ENCODE peak calls at places on chromosome 21, in seven cellular contexts. One of them, this sample, is unnamed.

GRCh38 chr21:41899431-41900202 is 20.5 kb upstream of the PRDM15 start:
- DNase-seq in stromal cell of bone marrow: no peak
- DNase-seq in ecto neural progenitor cell: no peak
- DNase-seq in T follicular helper cell: no peak
- DNase-seq in hypothalamus: no peak
- DNase-seq in EL: no peak
- DNase-seq in choroid plexus epithelial cell: no peak
- DNase-seq in this sample: no peak

GRCh38 chr21:45166931-45167330 is 92.6 kb downstream of the ADARB1 start:
- DNase-seq in stromal cell of bone marrow: no peak
- DNase-seq in ecto neural progenitor cell: no peak
- DNase-seq in T follicular helper cell: no peak
- DNase-seq in hypothalamus: no peak
- DNase-seq in EL: no peak
- DNase-seq in choroid plexus epithelial cell: no peak
- DNase-seq in this sample: no peak

GRCh38 chr21:30102881-30103280 is 63.7 kb downstream of the CLDN17 start:
- DNase-seq in stromal cell of bone marrow: no peak
- DNase-seq in ecto neural progenitor cell: peak; percentile 46
- DNase-seq in T follicular helper cell: no peak
- DNase-seq in hypothalamus: no peak
- DNase-seq in EL: no peak
- DNase-seq in choroid plexus epithelial cell: no peak
- DNase-seq in this sample: no peak

GRCh38 chr21:19353271-19353670 is 949.7 kb upstream of the TMPRSS15 start:
- DNase-seq in stromal cell of bone marrow: no peak
- DNase-seq in ecto neural progenitor cell: no peak
- DNase-seq in T follicular helper cell: no peak
- DNase-seq in hypothalamus: no peak
- DNase-seq in EL: no peak
- DNase-seq in choroid plexus epithelial cell: no peak
- DNase-seq in this sample: no peak

GRCh38 chr21:45303111-45303615 is 15.5 kb upstream of the POFUT2 start:
- DNase-seq in stromal cell of bone marrow: no peak
- DNase-seq in ecto neural progenitor cell: no peak
- DNase-seq in T follicular helper cell: no peak
- DNase-seq in hypothalamus: no peak
- DNase-seq in EL: no peak
- DNase-seq in choroid plexus epithelial cell: no peak
- DNase-seq in this sample: no peak

GRCh38 chr21:45431781-45432572 is 27.0 kb downstream of the COL18A1 start:
- DNase-seq in stromal cell of bone marrow: no peak
- DNase-seq in ecto neural progenitor cell: no peak
- DNase-seq in T follicular helper cell: no peak
- DNase-seq in hypothalamus: no peak
- DNase-seq in EL: no peak
- DNase-seq in choroid plexus epithelial cell: no peak
- DNase-seq in this sample: no peak

GRCh38 chr21:33938381-33938780 is 22.8 kb upstream of the ATP5PO start:
- DNase-seq in stromal cell of bone marrow: no peak
- DNase-seq in ecto neural progenitor cell: no peak
- DNase-seq in T follicular helper cell: no peak
- DNase-seq in hypothalamus: no peak
- DNase-seq in EL: no peak
- DNase-seq in choroid plexus epithelial cell: no peak
- DNase-seq in this sample: no peak

GRCh38 chr21:41369105-41369914 is 7.5 kb downstream of the MX2 start:
- DNase-seq in stromal cell of bone marrow: no peak
- DNase-seq in ecto neural progenitor cell: peak; percentile 72
- DNase-seq in T follicular helper cell: peak; percentile 24
- DNase-seq in hypothalamus: no peak
- DNase-seq in EL: no peak
- DNase-seq in choroid plexus epithelial cell: peak; percentile 7
- DNase-seq in this sample: no peak

GRCh38 chr21:38496224-38496623 is 2.1 kb downstream of the ERG start:
- DNase-seq in stromal cell of bone marrow: no peak
- DNase-seq in ecto neural progenitor cell: no peak
- DNase-seq in T follicular helper cell: no peak
- DNase-seq in hypothalamus: no peak
- DNase-seq in EL: no peak
- DNase-seq in choroid plexus epithelial cell: no peak
- DNase-seq in this sample: no peak

GRCh38 chr21:42002421-42002958 is 7.7 kb downstream of the ZBTB21 start:
- DNase-seq in stromal cell of bone marrow: no peak
- DNase-seq in ecto neural progenitor cell: no peak
- DNase-seq in T follicular helper cell: peak; percentile 41
- DNase-seq in hypothalamus: no peak
- DNase-seq in EL: peak; percentile 95
- DNase-seq in choroid plexus epithelial cell: peak; percentile 85
- DNase-seq in this sample: no peak

GRCh38 chr21:31198575-31198974 is 145.5 kb downstream of the TIAM1 start:
- DNase-seq in stromal cell of bone marrow: peak; percentile 44
- DNase-seq in ecto neural progenitor cell: no peak
- DNase-seq in T follicular helper cell: no peak
- DNase-seq in hypothalamus: no peak
- DNase-seq in EL: peak; percentile 43
- DNase-seq in choroid plexus epithelial cell: peak; percentile 81
- DNase-seq in this sample: peak; percentile 37

GRCh38 chr21:41348434-41348833 is 13.4 kb upstream of the MX2 start:
- DNase-seq in stromal cell of bone marrow: no peak
- DNase-seq in ecto neural progenitor cell: no peak
- DNase-seq in T follicular helper cell: no peak
- DNase-seq in hypothalamus: no peak
- DNase-seq in EL: no peak
- DNase-seq in choroid plexus epithelial cell: no peak
- DNase-seq in this sample: no peak

GRCh38 chr21:42003051-42003461 is 7.1 kb downstream of the ZBTB21 start:
- DNase-seq in stromal cell of bone marrow: no peak
- DNase-seq in ecto neural progenitor cell: no peak
- DNase-seq in T follicular helper cell: no peak
- DNase-seq in hypothalamus: no peak
- DNase-seq in EL: peak; percentile 62
- DNase-seq in choroid plexus epithelial cell: no peak
- DNase-seq in this sample: no peak

GRCh38 chr21:29056538-29057050 is 16.9 kb downstream of the CCT8 start:
- DNase-seq in stromal cell of bone marrow: no peak
- DNase-seq in ecto neural progenitor cell: no peak
- DNase-seq in T follicular helper cell: no peak
- DNase-seq in hypothalamus: no peak
- DNase-seq in EL: no peak
- DNase-seq in choroid plexus epithelial cell: no peak
- DNase-seq in this sample: no peak

GRCh38 chr21:45469273-45470086 is 64.5 kb downstream of the COL18A1 start:
- DNase-seq in stromal cell of bone marrow: no peak
- DNase-seq in ecto neural progenitor cell: peak; percentile 79
- DNase-seq in T follicular helper cell: no peak
- DNase-seq in hypothalamus: peak; percentile 12
- DNase-seq in EL: no peak
- DNase-seq in choroid plexus epithelial cell: peak; percentile 17
- DNase-seq in this sample: peak; percentile 25

GRCh38 chr21:42381347-42381984 is 14.4 kb downstream of the TMPRSS3 start:
- DNase-seq in stromal cell of bone marrow: peak; percentile 3
- DNase-seq in ecto neural progenitor cell: no peak
- DNase-seq in T follicular helper cell: peak; percentile 30
- DNase-seq in hypothalamus: no peak
- DNase-seq in EL: peak; percentile 8
- DNase-seq in choroid plexus epithelial cell: peak; percentile 70
- DNase-seq in this sample: no peak

GRCh38 chr21:34113842-34114241 is 40.5 kb downstream of the MRPS6 start:
- DNase-seq in stromal cell of bone marrow: no peak
- DNase-seq in ecto neural progenitor cell: no peak
- DNase-seq in T follicular helper cell: no peak
- DNase-seq in hypothalamus: no peak
- DNase-seq in EL: no peak
- DNase-seq in choroid plexus epithelial cell: no peak
- DNase-seq in this sample: no peak

GRCh38 chr21:45515241-45516061 is 26.8 kb downstream of the SLC19A1 start:
- DNase-seq in stromal cell of bone marrow: no peak
- DNase-seq in ecto neural progenitor cell: no peak
- DNase-seq in T follicular helper cell: no peak
- DNase-seq in hypothalamus: no peak
- DNase-seq in EL: no peak
- DNase-seq in choroid plexus epithelial cell: no peak
- DNase-seq in this sample: no peak

GRCh38 chr21:36097427-36098230 is 27.8 kb downstream of the CBR1 start:
- DNase-seq in stromal cell of bone marrow: no peak
- DNase-seq in ecto neural progenitor cell: no peak
- DNase-seq in T follicular helper cell: no peak
- DNase-seq in hypothalamus: no peak
- DNase-seq in EL: peak; percentile 21
- DNase-seq in choroid plexus epithelial cell: peak; percentile 52
- DNase-seq in this sample: no peak

GRCh38 chr21:41783476-41784150 is 16.8 kb upstream of the RIPK4 start:
- DNase-seq in stromal cell of bone marrow: no peak
- DNase-seq in ecto neural progenitor cell: no peak
- DNase-seq in T follicular helper cell: no peak
- DNase-seq in hypothalamus: no peak
- DNase-seq in EL: peak; percentile 88
- DNase-seq in choroid plexus epithelial cell: peak; percentile 51
- DNase-seq in this sample: no peak

GRCh38 chr21:25887646-25888321 is 153.0 kb downstream of the GABPA start:
- DNase-seq in stromal cell of bone marrow: no peak
- DNase-seq in ecto neural progenitor cell: no peak
- DNase-seq in T follicular helper cell: no peak
- DNase-seq in hypothalamus: no peak
- DNase-seq in EL: no peak
- DNase-seq in choroid plexus epithelial cell: no peak
- DNase-seq in this sample: no peak

GRCh38 chr21:46127239-46128105 is 27.9 kb downstream of the FTCD start:
- DNase-seq in stromal cell of bone marrow: no peak
- DNase-seq in ecto neural progenitor cell: no peak
- DNase-seq in T follicular helper cell: no peak
- DNase-seq in hypothalamus: no peak
- DNase-seq in EL: no peak
- DNase-seq in choroid plexus epithelial cell: no peak
- DNase-seq in this sample: no peak

GRCh38 chr21:35719105-35719504 is 341.2 kb downstream of the SETD4 start:
- DNase-seq in stromal cell of bone marrow: no peak
- DNase-seq in ecto neural progenitor cell: no peak
- DNase-seq in T follicular helper cell: no peak
- DNase-seq in hypothalamus: no peak
- DNase-seq in EL: no peak
- DNase-seq in choroid plexus epithelial cell: no peak
- DNase-seq in this sample: no peak

GRCh38 chr21:38229260-38229877 is 27.4 kb upstream of the KCNJ15 start:
- DNase-seq in stromal cell of bone marrow: no peak
- DNase-seq in ecto neural progenitor cell: no peak
- DNase-seq in T follicular helper cell: no peak
- DNase-seq in hypothalamus: no peak
- DNase-seq in EL: no peak
- DNase-seq in choroid plexus epithelial cell: peak; percentile 15
- DNase-seq in this sample: no peak

GRCh38 chr21:38816400-38816973 is 10.8 kb downstream of the ETS2 start:
- DNase-seq in stromal cell of bone marrow: no peak
- DNase-seq in ecto neural progenitor cell: no peak
- DNase-seq in T follicular helper cell: no peak
- DNase-seq in hypothalamus: no peak
- DNase-seq in EL: no peak
- DNase-seq in choroid plexus epithelial cell: no peak
- DNase-seq in this sample: no peak

GRCh38 chr21:24514081-24514733 is 1093.1 kb downstream of the MRPL39 start:
- DNase-seq in stromal cell of bone marrow: no peak
- DNase-seq in ecto neural progenitor cell: no peak
- DNase-seq in T follicular helper cell: no peak
- DNase-seq in hypothalamus: no peak
- DNase-seq in EL: no peak
- DNase-seq in choroid plexus epithelial cell: peak; percentile 1
- DNase-seq in this sample: no peak

GRCh38 chr21:46425566-46425965 is 33.1 kb upstream of the DIP2A start:
- DNase-seq in stromal cell of bone marrow: no peak
- DNase-seq in ecto neural progenitor cell: no peak
- DNase-seq in T follicular helper cell: peak; percentile 13
- DNase-seq in hypothalamus: no peak
- DNase-seq in EL: no peak
- DNase-seq in choroid plexus epithelial cell: no peak
- DNase-seq in this sample: no peak

GRCh38 chr21:21612446-21612845 is 614.2 kb downstream of the NCAM2 start:
- DNase-seq in stromal cell of bone marrow: peak; percentile 55
- DNase-seq in ecto neural progenitor cell: no peak
- DNase-seq in T follicular helper cell: no peak
- DNase-seq in hypothalamus: no peak
- DNase-seq in EL: peak; percentile 87
- DNase-seq in choroid plexus epithelial cell: peak; percentile 97
- DNase-seq in this sample: no peak

This sample was measured in tibial nerve.